ENCODE peak calls at places on chromosome 20, in six cellular contexts. I is body of pancreas, E is SJCRH30, S is IMR-90, A is lung, K is psoas muscle. T is an unnamed sample.

GRCh38 chr20:20781029-20781428 is 68.6 kb upstream of the RALGAPA2 start:
- DNase-seq in S (no peak), A (no peak), K (no peak), E (no peak), I (no peak), T (no peak)

GRCh38 chr20:17857639-17858449 is 110.8 kb downstream of the SNX5 start:
- DNase-seq in S (no peak), I (no peak), A (no peak), K (no peak), E (no peak), T (no peak)

GRCh38 chr20:7858851-7859250 is 81.4 kb downstream of the HAO1 start:
- DNase-seq in S (no peak), E (peak; percentile 46), K (no peak), A (no peak), I (no peak), T (no peak)

GRCh38 chr20:30963591-30963990 is 293.9 kb upstream of the DEFB115 start:
- DNase-seq in I (no peak), A (no peak), E (no peak), K (no peak), S (no peak), T (no peak)

GRCh38 chr20:39066464-39066863 is 104.3 kb downstream of the DHX35 start:
- DNase-seq in E (peak; percentile 58), S (no peak), A (no peak), I (no peak), K (no peak), T (no peak)

GRCh38 chr20:58112017-58112781 is 116.3 kb downstream of the ANKRD60 start:
- DNase-seq in E (peak; percentile 96), K (no peak), I (no peak), A (peak; percentile 27), S (peak; percentile 36), T (peak; percentile 59)

GRCh38 chr20:54345301-54345724 is 130.1 kb upstream of the DOK5 start:
- DNase-seq in S (peak; percentile 87), I (no peak), E (no peak), K (no peak), A (no peak), T (no peak)

GRCh38 chr20:41776450-41776849 is 158.3 kb upstream of the CHD6 start:
- DNase-seq in A (no peak), I (no peak), E (no peak), S (no peak), K (no peak), T (no peak)

GRCh38 chr20:13008761-13009681 is at the start of gene SPTLC3:
- DNase-seq in A (peak; percentile 57), K (peak; percentile 16), S (peak; percentile 36), I (peak; percentile 58), E (no peak), T (peak; percentile 65)

GRCh38 chr20:53678990-53679596 is 85.5 kb upstream of the ZNF217 start:
- DNase-seq in A (no peak), I (no peak), E (no peak), K (no peak), S (peak; percentile 27), T (no peak)

GRCh38 chr20:17611290-17611539 is 41.3 kb downstream of the DSTN start:
- DNase-seq in S (no peak), I (no peak), A (no peak), K (no peak), E (no peak), T (no peak)

GRCh38 chr20:52476074-52476751 is 284.6 kb upstream of the ZFP64 start:
- DNase-seq in S (no peak), A (no peak), K (no peak), E (no peak), I (no peak), T (no peak)

GRCh38 chr20:3646651-3647050 is 16.5 kb downstream of the GFRA4 start:
- DNase-seq in S (no peak), K (no peak), E (no peak), A (no peak), I (no peak), T (no peak)

GRCh38 chr20:25195962-25196700 is 619 bp downstream of the ENTPD6 start:
- DNase-seq in E (no peak), K (no peak), A (no peak), S (peak; percentile 5), I (peak; percentile 62), T (peak; percentile 65)

GRCh38 chr20:1327827-1328679 is 886 bp downstream of the SDCBP2 start:
- DNase-seq in K (no peak), A (peak; percentile 22), I (peak; percentile 12), E (no peak), S (no peak), T (no peak)

GRCh38 chr20:24411003-24411402 is 58.4 kb upstream of the SYNDIG1 start:
- DNase-seq in A (no peak), E (no peak), S (no peak), I (no peak), K (no peak), T (no peak)

GRCh38 chr20:15889924-15890256 is 683.4 kb downstream of the KIF16B start:
- DNase-seq in A (no peak), E (no peak), I (no peak), K (no peak), S (no peak), T (no peak)

GRCh38 chr20:44620030-44620429 is 31.5 kb downstream of the ADA start:
- DNase-seq in I (no peak), E (no peak), K (no peak), S (no peak), A (no peak), T (no peak)

GRCh38 chr20:62426678-62427077 is 661 bp downstream of the RBBP8NL start:
- DNase-seq in S (no peak), I (peak; percentile 48), E (no peak), A (no peak), K (no peak), T (peak; percentile 19)

GRCh38 chr20:59159822-59160740 is 3.5 kb upstream of the ZNF831 start:
- DNase-seq in K (no peak), A (no peak), I (no peak), S (no peak), E (no peak), T (no peak)

GRCh38 chr20:2238601-2239000 is 57.2 kb upstream of the TGM3 start:
- DNase-seq in E (no peak), K (no peak), I (no peak), S (no peak), A (no peak), T (no peak)

GRCh38 chr20:25024171-25024570 is 31.6 kb upstream of the APMAP start:
- DNase-seq in A (no peak), I (peak; percentile 9), S (no peak), K (no peak), E (no peak), T (no peak)

GRCh38 chr20:36462440-36463211 is 78.7 kb upstream of the MYL9 start:
- DNase-seq in K (peak; percentile 80), A (no peak), S (peak; percentile 60), I (peak; percentile 50), E (peak; percentile 32), T (peak; percentile 22)

GRCh38 chr20:58450259-58450658 is 61.2 kb downstream of the VAPB start:
- DNase-seq in E (no peak), S (peak; percentile 42), K (no peak), A (no peak), I (no peak), T (no peak)

GRCh38 chr20:2109425-2110210 is 8.0 kb downstream of the STK35 start:
- DNase-seq in A (no peak), E (no peak), K (peak; percentile 31), S (no peak), I (peak; percentile 34), T (no peak)

GRCh38 chr20:658731-659291 is 5.8 kb upstream of the SRXN1 start:
- DNase-seq in E (no peak), I (no peak), A (no peak), S (no peak), K (no peak), T (no peak)

GRCh38 chr20:57091748-57092111 is 174.7 kb downstream of the BMP7 start:
- DNase-seq in K (no peak), S (no peak), A (no peak), I (no peak), E (no peak), T (no peak)

GRCh38 chr20:63854766-63855362 is 6.4 kb upstream of the ABHD16B start:
- DNase-seq in E (peak; percentile 69), I (no peak), K (no peak), S (no peak), A (no peak), T (no peak)
- H3K27ac ChIP-seq in E (peak overlapping the region; percentile 37), I (no peak overlapping the region), K (peak overlapping the region; percentile 65), S (no peak overlapping the region), A (peak overlapping the region; percentile 82), T (peak overlapping the region; percentile 39)

GRCh38 chr20:50271201-50271600 is 80.6 kb downstream of the CEBPB start:
- DNase-seq in K (no peak), A (no peak), E (no peak), S (no peak), I (no peak), T (no peak)

GRCh38 chr20:50270034-50270395 is 79.4 kb downstream of the CEBPB start:
- DNase-seq in K (no peak), A (no peak), S (no peak), E (no peak), I (no peak), T (no peak)

GRCh38 chr20:50272413-50273120 is 81.9 kb downstream of the CEBPB start:
- DNase-seq in K (no peak), A (no peak), E (no peak), I (no peak), S (no peak), T (no peak)

GRCh38 chr20:50270569-50270968 is 79.9 kb downstream of the CEBPB start:
- DNase-seq in E (no peak), I (no peak), A (peak; percentile 46), K (no peak), S (no peak), T (no peak)

GRCh38 chr20:50271674-50272412 is 81.2 kb downstream of the CEBPB start:
- DNase-seq in E (no peak), K (peak; percentile 45), A (peak; percentile 57), S (no peak), I (no peak), T (no peak)
- H3K4me1 ChIP-seq in E (peaks cover 16% of the 10 kb centered on the region), K (peaks cover 20% of the 10 kb centered on the region), A (no peaks in the 10 kb centered on the region), S (peaks cover 4% of the 10 kb centered on the region), I (peaks cover 14% of the 10 kb centered on the region), T (peaks cover 9% of the 10 kb centered on the region)

DNA sequence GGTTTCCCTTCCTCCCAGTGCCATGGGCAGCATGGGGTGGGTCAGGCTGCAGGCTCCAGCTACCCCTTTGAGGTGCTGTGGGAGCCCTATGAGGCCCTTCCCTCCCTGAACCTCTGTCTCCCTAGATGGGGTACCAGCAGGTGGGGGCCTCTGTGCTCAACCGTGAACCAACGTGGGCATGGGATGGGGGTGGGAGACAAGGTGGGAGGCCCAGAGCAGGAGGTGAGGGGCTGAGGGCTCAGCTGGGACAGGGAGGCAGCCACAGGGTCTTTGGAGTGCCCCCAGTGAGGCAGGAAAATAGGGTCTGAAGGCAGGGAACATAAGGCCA is 33.3 kb downstream of the SUN5 start:
- DNase-seq in K (no peak), S (no peak), A (no peak), I (no peak), E (peak; percentile 4), T (no peak)
- H3K27ac ChIP-seq in K (no peak overlapping the region), S (no peak overlapping the region), A (no peak overlapping the region), I (no peak overlapping the region), E (peak overlapping the region; percentile 54), T (no peak overlapping the region)

DNA sequence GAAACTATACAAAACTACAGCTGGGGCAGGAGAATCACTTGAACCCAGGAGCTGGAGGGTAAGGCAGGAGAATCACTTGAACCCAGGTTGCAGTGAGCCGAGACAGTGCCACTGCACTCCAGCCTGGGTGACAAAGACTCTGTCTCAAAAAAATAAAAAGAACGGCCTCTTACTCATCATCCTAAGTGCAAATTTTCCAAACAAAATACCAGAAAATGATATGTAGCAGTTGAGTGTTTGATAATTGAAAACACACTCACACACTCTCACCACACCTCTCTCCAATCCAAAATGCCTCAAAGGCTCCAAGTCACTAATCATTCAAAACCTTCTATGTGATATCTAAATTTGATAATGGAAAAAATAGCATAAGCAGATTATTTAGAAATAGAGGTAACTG is 198.6 kb upstream of the SHLD1 start:
- DNase-seq in I (no peak), K (no peak), E (no peak), A (no peak), S (no peak), T (no peak)
- H3K4me1 ChIP-seq in I (no peaks in the 10 kb centered on the region), K (no peaks in the 10 kb centered on the region), E (peaks cover 4% of the 10 kb centered on the region), A (peaks cover 7% of the 10 kb centered on the region), S (no peaks in the 10 kb centered on the region), T (no peaks in the 10 kb centered on the region)

T was measured in prostate gland.